ENCODE peak calls at places on chromosome 7, in ten cellular contexts. H is fibroblast of mammary gland, L is astrocyte of the spinal cord, E is esophagus squamous epithelium, W is neural crest cell, R is NB4, T is heart right ventricle, A is progenitor cell of endocrine pancreas, C is retinal pigment epithelial cell, P is GM13976. N is an unnamed sample.
A peak's percentile ranks its signal among the peaks of the same experiment; 100 is the strongest.

GRCh38 chr7:159048656-159049055 is 96.0 kb downstream of the VIPR2 start:
- DNase-seq in H (no peak), L (no peak), E (no peak), W (no peak), R (no peak), T (no peak), A (no peak), C (no peak), P (no peak), N (no peak)

GRCh38 chr7:148447221-148447845 is 143.2 kb upstream of the C7orf33 start:
- DNase-seq in H (peak; percentile 21), L (no peak), E (no peak), W (no peak), R (no peak), T (no peak), A (no peak), C (no peak), P (peak; percentile 46), N (no peak)

GRCh38 chr7:50474382-50475155 is 24.4 kb upstream of the FIGNL1 start:
- DNase-seq in H (no peak), L (no peak), E (no peak), W (no peak), R (no peak), T (no peak), A (no peak), C (no peak), P (no peak), N (no peak)

GRCh38 chr7:16636533-16637173 is 8.9 kb downstream of the ANKMY2 start:
- DNase-seq in H (peak; percentile 81), L (peak; percentile 50), E (no peak), W (no peak), R (no peak), T (no peak), A (no peak), C (peak; percentile 77), P (no peak), N (peak; percentile 86)

GRCh38 chr7:148020679-148021078 is 569.9 kb upstream of the C7orf33 start:
- DNase-seq in H (no peak), L (no peak), E (no peak), W (no peak), R (no peak), T (no peak), A (no peak), C (no peak), P (no peak), N (no peak)

GRCh38 chr7:79502151-79502550 is 48.7 kb upstream of the MAGI2 start:
- DNase-seq in H (no peak), L (no peak), E (no peak), W (no peak), R (no peak), T (no peak), A (no peak), C (no peak), P (no peak), N (no peak)

GRCh38 chr7:32670105-32670504 is 174.8 kb downstream of the AVL9 start:
- DNase-seq in H (peak; percentile 51), L (peak; percentile 80), E (no peak), W (no peak), R (peak; percentile 87), T (no peak), A (no peak), C (peak; percentile 28), P (no peak), N (no peak)

GRCh38 chr7:115235075-115235474 is 313.2 kb downstream of the MDFIC start:
- DNase-seq in H (no peak), L (no peak), E (no peak), W (no peak), R (no peak), T (no peak), A (no peak), C (no peak), P (no peak), N (no peak)

GRCh38 chr7:33841031-33841430 is 64.3 kb upstream of the BMPER start:
- DNase-seq in H (no peak), L (no peak), E (no peak), W (no peak), R (no peak), T (no peak), A (no peak), C (no peak), P (no peak), N (no peak)

GRCh38 chr7:391411-391951 is 101.5 kb downstream of the FOXL3 start:
- DNase-seq in H (no peak), L (no peak), E (no peak), W (no peak), R (no peak), T (no peak), A (no peak), C (no peak), P (peak; percentile 26), N (no peak)

GRCh38 chr7:128145191-128145590 is 95.9 kb upstream of the LEP start:
- DNase-seq in H (no peak), L (no peak), E (no peak), W (no peak), R (no peak), T (no peak), A (no peak), C (no peak), P (no peak), N (no peak)

GRCh38 chr7:132377703-132378584 is 198.3 kb downstream of the PLXNA4 start:
- DNase-seq in H (no peak), L (no peak), E (no peak), W (no peak), R (no peak), T (no peak), A (no peak), C (no peak), P (no peak), N (no peak)

GRCh38 chr7:121473645-121474300 is 77.7 kb upstream of the FAM3C start:
- DNase-seq in H (no peak), L (peak; percentile 10), E (no peak), W (no peak), R (no peak), T (no peak), A (no peak), C (no peak), P (no peak), N (no peak)

GRCh38 chr7:129831424-129832058 is 121.2 kb downstream of the UBE2H start:
- DNase-seq in H (peak; percentile 89), L (peak; percentile 93), E (no peak), W (no peak), R (no peak), T (no peak), A (no peak), C (peak; percentile 94), P (no peak), N (no peak)

GRCh38 chr7:120431016-120431415 is 158.0 kb downstream of the KCND2 start:
- DNase-seq in H (no peak), L (no peak), E (no peak), W (no peak), R (no peak), T (no peak), A (no peak), C (no peak), P (no peak), N (no peak)

GRCh38 chr7:90669492-90669891 is 73.4 kb downstream of the CDK14 start:
- DNase-seq in H (no peak), L (no peak), E (no peak), W (no peak), R (no peak), T (no peak), A (no peak), C (no peak), P (no peak), N (no peak)

DNA sequence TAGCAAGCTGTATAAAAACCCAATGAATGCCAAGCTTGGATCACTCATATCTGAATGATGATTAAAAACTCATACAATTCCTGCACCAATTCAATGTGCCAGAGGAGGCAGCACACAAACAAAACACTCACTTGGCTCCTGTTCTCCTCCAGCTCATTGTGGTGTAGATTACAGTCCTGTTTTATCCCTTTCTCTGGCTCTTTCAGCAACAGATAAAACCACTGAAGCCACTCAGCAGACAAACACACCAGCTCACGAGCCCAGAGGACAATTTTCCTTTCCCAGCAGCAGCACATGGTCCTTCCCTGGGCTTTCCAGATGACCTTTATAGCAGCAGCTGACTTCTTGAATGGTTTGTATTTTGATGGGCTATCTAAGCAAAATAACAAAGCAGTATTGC is 107.3 kb upstream of the STARD3NL start:
- DNase-seq in H (peak; percentile 27), L (peak; percentile 22), E (no peak), W (no peak), R (peak; percentile 46), T (no peak), A (no peak), C (peak; percentile 4), P (no peak), N (no peak)
- TF ChIP-seq CTCF in H (peak; percentile 47), L (peak; percentile 50), E (no peak), W (peak; percentile 53), R (peak; percentile 74), T (peak; percentile 43), A (peak; percentile 51), C (peak; percentile 54), P (no peak), N (peak; percentile 47)

DNA sequence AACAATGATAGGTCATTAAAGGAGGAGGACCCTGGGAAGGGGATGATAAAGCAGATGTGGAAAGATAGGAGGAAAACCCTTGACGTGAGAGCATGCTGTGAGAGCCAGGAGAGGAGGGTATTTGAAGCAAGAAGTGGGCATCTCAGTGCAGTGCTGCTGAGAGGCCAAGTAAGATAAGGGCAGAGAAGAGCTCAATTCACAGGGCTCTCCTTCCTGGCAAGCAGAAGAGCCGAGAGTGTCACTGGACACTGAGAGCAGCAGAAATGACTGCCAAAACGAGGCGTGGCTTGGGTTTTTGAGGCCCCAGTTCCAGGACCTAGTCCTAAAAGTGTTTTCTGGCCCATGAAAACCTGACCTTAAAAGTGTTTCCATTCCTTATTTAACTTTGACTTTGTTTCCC is 213.5 kb downstream of the LHFPL3 start:
- DNase-seq in H (no peak), L (no peak), E (no peak), W (no peak), R (no peak), T (no peak), A (no peak), C (no peak), P (no peak), N (no peak)
- TF ChIP-seq CTCF in H (no peak), L (no peak), E (no peak), W (no peak), R (no peak), T (no peak), A (no peak), C (no peak), P (no peak), N (no peak)

DNA sequence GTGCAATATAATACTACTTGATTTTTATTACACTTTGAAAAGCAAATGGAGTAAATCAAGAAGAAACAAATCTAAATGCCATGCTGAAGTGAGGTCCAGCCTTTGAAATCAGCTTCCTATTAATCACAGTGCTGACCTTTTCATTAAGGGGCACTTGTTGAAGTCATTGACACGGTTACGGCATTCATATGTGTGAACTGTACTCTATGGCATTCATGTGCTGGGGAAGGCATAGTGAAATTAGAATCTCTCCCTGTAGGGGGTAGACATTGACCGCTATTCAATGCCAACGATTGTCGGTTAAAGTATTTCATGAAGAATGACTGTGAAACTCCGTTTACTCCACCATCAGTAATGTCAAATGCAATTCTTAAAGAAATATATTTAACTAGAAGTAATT is 296.1 kb upstream of the SEMA3A start:
- DNase-seq in H (peak; percentile 23), L (peak; percentile 64), E (no peak), W (no peak), R (no peak), T (no peak), A (no peak), C (no peak), P (no peak), N (peak; percentile 24)
- TF ChIP-seq CTCF in H (no peak), L (peak; percentile 48), E (no peak), W (no peak), R (no peak), T (no peak), A (no peak), C (no peak), P (no peak), N (peak; percentile 43)

GRCh38 chr7:99036531-99037175 is 107.3 kb downstream of the SMURF1 start:
- DNase-seq in H (peak; percentile 81), L (peak; percentile 75), E (no peak), W (peak; percentile 33), R (peak; percentile 54), T (no peak), A (no peak), C (no peak), P (no peak), N (no peak)
- TF ChIP-seq CTCF in H (peak; percentile 45), L (peak; percentile 53), E (no peak), W (peak; percentile 51), R (peak; percentile 56), T (peak; percentile 39), A (peak; percentile 42), C (peak; percentile 49), P (no peak), N (peak; percentile 41)